ENCODE peak calls at places on chromosomes 6 and 20, in eight cellular contexts. A is SK-MEL-5; R is activated naive CD4-positive, alpha-beta T cell; C is NCI-H2171; T is HL-60; E is DMS79 treated with DMSO at 0.1 percent for 48 hours; K is ascending aorta; O is left cardiac atrium. I is an unnamed sample.

GRCh38 chr6:81768150-81768942 is 15.9 kb upstream of the TENT5A start:
- DNase-seq in A (no peak), C (no peak), K (no peak), R (no peak), O (no peak), T (no peak), E (no peak), I (no peak)

GRCh38 chr6:23081701-23082100 is 512.3 kb downstream of the HDGFL1 start:
- DNase-seq in E (no peak), T (no peak), A (peak), R (no peak), C (no peak), O (no peak), K (no peak), I (no peak)

GRCh38 chr6:106974337-106974998 is at the start of gene CD24:
- DNase-seq in T (no peak), E (peak), O (no peak), C (peak), A (no peak), R (no peak), K (no peak), I (peak)

GRCh38 chr20:23782366-23782983 is 31.7 kb upstream of the CST1 start:
- DNase-seq in T (no peak), O (no peak), C (peak), R (no peak), E (no peak), K (no peak), A (peak), I (peak)

GRCh38 chr20:10603378-10603777 is 70.4 kb downstream of the JAG1 start:
- DNase-seq in R (no peak), C (no peak), O (no peak), K (no peak), E (no peak), T (no peak), A (no peak), I (peak)

GRCh38 chr6:41737591-41738130 is 2.3 kb upstream of the TFEB start:
- DNase-seq in E (no peak), K (no peak), C (no peak), A (no peak), R (no peak), T (no peak), O (no peak), I (no peak)

GRCh38 chr20:62636446-62636845 is 5.9 kb upstream of the SLCO4A1 start:
- DNase-seq in T (no peak), A (no peak), E (no peak), K (no peak), C (no peak), R (no peak), O (no peak), I (peak)

GRCh38 chr6:112571886-112572285 is 224.8 kb downstream of the RFPL4B start:
- DNase-seq in O (no peak), A (no peak), T (no peak), K (no peak), C (no peak), R (no peak), E (peak), I (no peak)

I was measured in activated CD4-positive, alpha-beta T cell treated with anti-CD3 and anti-CD28 coated beads for 36 hours.